ENCODE peak calls at places on chromosome 22, in five cellular contexts. N is PC-3, L is neural progenitor cell, K is Peyer's patch, X is testis. Q is an unnamed sample.

GRCh38 chr22:48478529-48479265 is 1349.0 kb downstream of the BRD1 start:
- DNase-seq in N (no peak), L (no peak), K (peak; percentile 13), X (no peak), Q (no peak)

GRCh38 chr22:27075891-27076290 is 418.5 kb downstream of the MIAT start:
- DNase-seq in N (no peak), L (no peak), K (no peak), X (no peak), Q (no peak)

GRCh38 chr22:45230026-45230845 is 10.5 kb downstream of the KIAA0930 start:
- DNase-seq in N (no peak), L (no peak), K (no peak), X (no peak), Q (no peak)

GRCh38 chr22:43854786-43855271 is 7.5 kb downstream of the SULT4A1 start:
- DNase-seq in N (no peak), L (no peak), K (peak; percentile 19), X (no peak), Q (no peak)

GRCh38 chr22:45033136-45033535 is 23.3 kb upstream of the PHF21B start:
- DNase-seq in N (no peak), L (no peak), K (no peak), X (no peak), Q (no peak)

GRCh38 chr22:35443338-35443737 is 43.4 kb downstream of the MCM5 start:
- DNase-seq in N (no peak), L (no peak), K (no peak), X (no peak), Q (no peak)

GRCh38 chr22:45534339-45535192 is 31.9 kb downstream of the FBLN1 start:
- DNase-seq in N (no peak), L (no peak), K (no peak), X (no peak), Q (no peak)

GRCh38 chr22:49372530-49373288 is 455.0 kb downstream of the BRD1 start:
- DNase-seq in N (peak; percentile 23), L (peak; percentile 43), K (peak; percentile 38), X (peak; percentile 21), Q (no peak)

GRCh38 chr22:30079952-30080533 is at the start of gene HORMAD2:
- DNase-seq in N (no peak), L (peak; percentile 96), K (peak; percentile 49), X (peak; percentile 85), Q (no peak)

GRCh38 chr22:49928185-49928495 is 9.7 kb downstream of the CRELD2 start:
- DNase-seq in N (no peak), L (no peak), K (no peak), X (no peak), Q (no peak)

GRCh38 chr22:23376256-23376655 is 195.9 kb downstream of the BCR start:
- DNase-seq in N (peak; percentile 42), L (no peak), K (peak; percentile 77), X (no peak), Q (no peak)

GRCh38 chr22:46150615-46151423 is 493 bp downstream of the PPARA start:
- DNase-seq in N (no peak), L (peak; percentile 69), K (peak; percentile 70), X (peak; percentile 34), Q (peak; percentile 46)

DNA sequence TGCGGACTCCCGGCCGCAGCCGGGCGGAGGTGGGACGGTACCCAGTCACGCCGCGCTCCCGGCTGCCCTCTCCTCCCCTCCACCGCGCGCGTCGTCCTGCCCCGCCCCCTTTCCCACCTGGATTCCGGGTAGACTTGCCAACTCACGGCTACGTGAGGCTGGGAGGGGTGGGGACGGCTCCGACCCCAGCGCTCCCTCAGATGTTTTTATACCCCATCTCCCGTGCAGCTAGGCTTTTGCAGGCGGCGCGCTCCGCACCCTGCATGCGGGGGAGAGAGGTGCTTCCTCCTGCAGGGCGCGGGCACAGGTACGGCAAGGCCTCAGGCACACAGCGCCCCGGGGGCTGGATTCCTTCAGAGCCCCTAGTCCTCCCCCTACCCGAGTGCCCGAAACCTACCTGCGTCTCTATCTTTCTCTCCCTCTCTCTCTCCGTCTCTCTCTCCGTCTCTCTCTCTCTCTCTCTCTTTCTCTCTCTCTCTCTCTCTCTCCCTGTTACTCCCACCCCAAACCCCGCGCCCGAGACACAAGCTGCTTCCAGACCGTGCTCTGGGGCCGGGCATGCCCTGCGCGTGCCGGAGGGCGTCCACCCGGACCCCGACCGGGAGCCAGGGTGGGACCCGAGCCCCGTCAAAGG is 1.9 kb downstream of the PDGFB start:
- DNase-seq in N (peak; percentile 73), L (peak; percentile 53), K (no peak), X (no peak), Q (peak; percentile 39)
- H3K4me1 ChIP-seq in N (peaks cover 33% of the 10 kb centered on the region), L (peaks cover 24% of the 10 kb centered on the region), K (peaks cover 37% of the 10 kb centered on the region), X (peaks cover 15% of the 10 kb centered on the region), Q (peaks cover 45% of the 10 kb centered on the region)

GRCh38 chr22:28922540-28923244 is 39.3 kb downstream of the ZNRF3 start:
- DNase-seq in N (no peak), L (no peak), K (no peak), X (no peak), Q (no peak)

GRCh38 chr22:28920757-28921584 is 37.6 kb downstream of the ZNRF3 start:
- DNase-seq in N (no peak), L (no peak), K (no peak), X (no peak), Q (no peak)

GRCh38 chr22:28915969-28916368 is 32.6 kb downstream of the ZNRF3 start:
- DNase-seq in N (no peak), L (no peak), K (no peak), X (no peak), Q (no peak)

GRCh38 chr22:28921585-28921879 is 38.2 kb downstream of the ZNRF3 start:
- DNase-seq in N (no peak), L (no peak), K (no peak), X (no peak), Q (no peak)

DNA sequence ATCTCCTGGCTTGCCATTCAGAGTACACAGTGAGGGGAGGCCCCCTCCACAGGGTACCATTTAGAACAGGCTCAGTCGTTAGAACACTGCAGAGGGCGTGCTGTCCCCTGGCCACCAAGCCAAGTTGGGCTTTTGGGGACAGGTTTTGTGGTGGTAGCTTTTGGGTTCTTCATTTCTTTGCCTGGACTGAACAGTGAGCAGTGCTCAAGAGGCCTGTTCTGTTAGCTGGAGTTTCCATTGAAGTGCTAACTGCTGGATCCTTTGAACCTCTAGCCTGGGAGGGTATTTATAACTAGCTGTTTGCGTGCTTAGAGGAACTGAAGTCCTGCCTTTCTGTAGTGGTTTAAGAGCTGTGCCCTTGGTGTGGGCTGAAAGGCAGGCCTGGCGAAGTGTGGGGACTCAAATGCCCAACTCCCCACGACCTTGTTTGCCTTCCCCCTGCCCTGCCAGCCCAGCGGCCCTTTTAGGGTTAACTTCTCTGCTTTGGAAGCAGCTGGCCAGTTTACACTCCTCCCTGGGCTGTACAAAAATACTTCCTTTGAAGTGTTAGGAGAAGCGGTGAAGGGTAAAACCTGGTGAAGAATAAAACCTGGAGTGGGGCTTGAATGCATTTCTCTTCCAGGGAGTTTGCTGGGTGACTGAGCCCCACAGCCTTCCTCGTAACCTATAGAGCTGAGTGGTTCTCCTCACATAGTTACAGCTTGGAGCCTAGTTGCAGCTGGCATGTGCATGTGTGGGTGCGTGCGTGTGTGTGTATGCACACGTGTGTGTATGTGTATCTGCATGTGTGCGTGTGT is 34.6 kb downstream of the ZNRF3 start:
- DNase-seq in N (no peak), L (peak; percentile 79), K (no peak), X (no peak), Q (no peak)
- H3K4me3 ChIP-seq in N (no peak overlapping the region), L (peak overlapping the region; percentile 28), K (no peak overlapping the region), X (no peak overlapping the region), Q (no peak overlapping the region)

DNA sequence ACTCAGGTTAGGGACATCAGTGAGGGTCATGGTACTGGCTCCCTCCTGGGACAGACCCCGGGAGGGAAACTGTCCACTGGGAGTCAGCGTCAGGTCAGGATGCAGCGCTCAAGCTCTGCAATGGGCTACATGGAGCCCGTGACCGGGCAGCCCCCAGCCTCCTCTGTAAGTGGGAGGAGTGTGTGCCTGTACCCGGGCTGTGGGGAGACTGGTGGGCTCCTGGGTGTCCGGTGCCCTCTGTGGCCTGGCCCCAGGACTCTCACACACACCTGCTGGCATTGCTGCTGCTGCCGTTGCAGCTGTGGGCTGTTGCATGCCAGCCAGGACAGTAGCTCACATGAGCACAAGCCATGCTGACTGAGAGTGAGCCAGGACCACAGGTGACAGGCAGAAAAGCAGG is 630.3 kb downstream of the TBC1D22A start:
- DNase-seq in N (no peak), L (no peak), K (no peak), X (no peak), Q (no peak)
- H3K9me3 ChIP-seq in N (no peaks in the 10 kb centered on the region), L (no peaks in the 10 kb centered on the region), K (no peaks in the 10 kb centered on the region), X (no peaks in the 10 kb centered on the region), Q (no peaks in the 10 kb centered on the region)

DNA sequence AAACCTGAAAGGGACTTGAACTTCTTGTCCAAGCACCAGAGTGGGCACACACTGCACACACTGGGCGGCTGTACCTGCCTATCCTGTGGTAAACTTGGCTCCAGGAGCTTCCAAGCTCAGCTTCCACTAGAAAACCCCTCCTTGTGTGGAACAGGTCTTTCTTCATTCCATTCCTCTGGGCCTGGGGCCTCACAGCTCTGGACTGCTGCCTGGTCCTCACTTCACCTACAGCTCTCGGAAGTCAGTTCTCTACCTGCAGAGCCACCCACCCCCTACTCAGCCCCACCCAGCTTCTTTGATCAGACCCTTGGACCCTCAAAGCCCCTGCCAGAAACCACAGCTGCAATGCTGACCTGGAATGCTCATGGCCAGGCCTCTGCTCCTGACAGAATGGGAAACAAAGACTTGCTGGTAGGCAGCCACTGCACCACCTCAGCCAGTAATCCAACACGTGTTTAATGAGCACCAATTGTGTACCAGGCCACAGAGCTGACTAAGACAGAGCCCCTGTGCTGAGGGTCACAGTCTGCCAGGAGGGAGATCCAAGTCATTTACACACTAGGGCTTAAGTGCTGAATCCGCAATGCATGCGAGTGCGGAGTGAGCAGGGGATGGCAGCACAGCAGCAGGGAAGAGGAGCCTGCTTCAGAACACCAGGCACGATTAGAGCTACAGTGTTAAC is 4.7 kb downstream of the GNB1L start:
- DNase-seq in N (peak; percentile 85), L (no peak), K (no peak), X (no peak), Q (no peak)
- H3K4me1 ChIP-seq in N (peaks cover 51% of the 10 kb centered on the region), L (peaks cover 9% of the 10 kb centered on the region), K (peaks cover 17% of the 10 kb centered on the region), X (peaks cover 12% of the 10 kb centered on the region), Q (peaks cover 28% of the 10 kb centered on the region)